ENCODE peak calls at places on chromosomes 16 and 17, in eight cellular contexts. One of them, this sample, is unnamed.
A peak's percentile ranks its signal among the peaks of the same experiment; 100 is the strongest.

GRCh38 chr16:2751577-2752034 is 832 bp upstream of the SRRM2 start:
- DNase-seq in CD4-positive, CD25-positive, alpha-beta regulatory T cell: no peak
- DNase-seq in Peyer's patch: peak; percentile 62
- DNase-seq in CD8-positive, alpha-beta memory T cell: no peak
- DNase-seq in thoracic aorta: no peak
- DNase-seq in heart left ventricle: peak; percentile 61
- DNase-seq in CD8-positive, alpha-beta T cell: no peak
- DNase-seq in adipocyte: no peak
- DNase-seq in this sample: no peak

GRCh38 chr17:35684046-35684802 is 47.2 kb upstream of the RASL10B start:
- DNase-seq in CD4-positive, CD25-positive, alpha-beta regulatory T cell: no peak
- DNase-seq in Peyer's patch: no peak
- DNase-seq in CD8-positive, alpha-beta memory T cell: no peak
- DNase-seq in thoracic aorta: no peak
- DNase-seq in heart left ventricle: no peak
- DNase-seq in CD8-positive, alpha-beta T cell: no peak
- DNase-seq in adipocyte: peak; percentile 59
- DNase-seq in this sample: peak; percentile 65

GRCh38 chr16:11407047-11407982 is 62.1 kb downstream of the RMI2 start:
- DNase-seq in CD4-positive, CD25-positive, alpha-beta regulatory T cell: peak; percentile 72
- DNase-seq in Peyer's patch: peak; percentile 83
- DNase-seq in CD8-positive, alpha-beta memory T cell: peak; percentile 61
- DNase-seq in thoracic aorta: peak; percentile 32
- DNase-seq in heart left ventricle: peak; percentile 20
- DNase-seq in CD8-positive, alpha-beta T cell: peak; percentile 37
- DNase-seq in adipocyte: peak; percentile 83
- DNase-seq in this sample: peak; percentile 77

GRCh38 chr17:16027708-16028584 is 28.3 kb downstream of the TTC19 start:
- DNase-seq in CD4-positive, CD25-positive, alpha-beta regulatory T cell: peak; percentile 41
- DNase-seq in Peyer's patch: no peak
- DNase-seq in CD8-positive, alpha-beta memory T cell: no peak
- DNase-seq in thoracic aorta: no peak
- DNase-seq in heart left ventricle: no peak
- DNase-seq in CD8-positive, alpha-beta T cell: no peak
- DNase-seq in adipocyte: peak; percentile 87
- DNase-seq in this sample: peak; percentile 97

GRCh38 chr17:15883617-15884111 is 61.3 kb upstream of the ADORA2B start:
- DNase-seq in CD4-positive, CD25-positive, alpha-beta regulatory T cell: no peak
- DNase-seq in Peyer's patch: no peak
- DNase-seq in CD8-positive, alpha-beta memory T cell: no peak
- DNase-seq in thoracic aorta: no peak
- DNase-seq in heart left ventricle: no peak
- DNase-seq in CD8-positive, alpha-beta T cell: no peak
- DNase-seq in adipocyte: peak; percentile 22
- DNase-seq in this sample: peak; percentile 93

GRCh38 chr17:46865100-46865499 is 13.7 kb downstream of the WNT9B start:
- DNase-seq in CD4-positive, CD25-positive, alpha-beta regulatory T cell: no peak
- DNase-seq in Peyer's patch: no peak
- DNase-seq in CD8-positive, alpha-beta memory T cell: no peak
- DNase-seq in thoracic aorta: no peak
- DNase-seq in heart left ventricle: no peak
- DNase-seq in CD8-positive, alpha-beta T cell: no peak
- DNase-seq in adipocyte: peak; percentile 59
- DNase-seq in this sample: peak; percentile 38

GRCh38 chr17:72691601-72692000 is 400.9 kb downstream of the SLC39A11 start:
- DNase-seq in CD4-positive, CD25-positive, alpha-beta regulatory T cell: no peak
- DNase-seq in Peyer's patch: no peak
- DNase-seq in CD8-positive, alpha-beta memory T cell: no peak
- DNase-seq in thoracic aorta: no peak
- DNase-seq in heart left ventricle: no peak
- DNase-seq in CD8-positive, alpha-beta T cell: no peak
- DNase-seq in adipocyte: peak; percentile 40
- DNase-seq in this sample: peak; percentile 98

GRCh38 chr16:11843206-11843605 is 8.1 kb downstream of the RSL1D1 start:
- DNase-seq in CD4-positive, CD25-positive, alpha-beta regulatory T cell: no peak
- DNase-seq in Peyer's patch: no peak
- DNase-seq in CD8-positive, alpha-beta memory T cell: no peak
- DNase-seq in thoracic aorta: no peak
- DNase-seq in heart left ventricle: no peak
- DNase-seq in CD8-positive, alpha-beta T cell: no peak
- DNase-seq in adipocyte: no peak
- DNase-seq in this sample: no peak

GRCh38 chr17:15262291-15263205 is 2.6 kb downstream of the PMP22 start:
- DNase-seq in CD4-positive, CD25-positive, alpha-beta regulatory T cell: no peak
- DNase-seq in Peyer's patch: peak; percentile 91
- DNase-seq in CD8-positive, alpha-beta memory T cell: no peak
- DNase-seq in thoracic aorta: peak; percentile 68
- DNase-seq in heart left ventricle: peak; percentile 93
- DNase-seq in CD8-positive, alpha-beta T cell: no peak
- DNase-seq in adipocyte: peak; percentile 95
- DNase-seq in this sample: peak; percentile 83

GRCh38 chr16:728890-729744 is 2.2 kb downstream of the HAGHL start:
- DNase-seq in CD4-positive, CD25-positive, alpha-beta regulatory T cell: no peak
- DNase-seq in Peyer's patch: no peak
- DNase-seq in CD8-positive, alpha-beta memory T cell: no peak
- DNase-seq in thoracic aorta: no peak
- DNase-seq in heart left ventricle: no peak
- DNase-seq in CD8-positive, alpha-beta T cell: no peak
- DNase-seq in adipocyte: no peak
- DNase-seq in this sample: no peak

GRCh38 chr16:730666-731509 is 4.0 kb downstream of the HAGHL start:
- DNase-seq in CD4-positive, CD25-positive, alpha-beta regulatory T cell: no peak
- DNase-seq in Peyer's patch: no peak
- DNase-seq in CD8-positive, alpha-beta memory T cell: no peak
- DNase-seq in thoracic aorta: no peak
- DNase-seq in heart left ventricle: no peak
- DNase-seq in CD8-positive, alpha-beta T cell: no peak
- DNase-seq in adipocyte: no peak
- DNase-seq in this sample: no peak

GRCh38 chr16:728131-728889 is 1.4 kb downstream of the HAGHL start:
- DNase-seq in CD4-positive, CD25-positive, alpha-beta regulatory T cell: peak; percentile 65
- DNase-seq in Peyer's patch: peak; percentile 91
- DNase-seq in CD8-positive, alpha-beta memory T cell: peak; percentile 81
- DNase-seq in thoracic aorta: no peak
- DNase-seq in heart left ventricle: peak; percentile 82
- DNase-seq in CD8-positive, alpha-beta T cell: no peak
- DNase-seq in adipocyte: peak; percentile 79
- DNase-seq in this sample: peak; percentile 78

GRCh38 chr16:732332-732731 is 5.4 kb downstream of the HAGHL start:
- DNase-seq in CD4-positive, CD25-positive, alpha-beta regulatory T cell: no peak
- DNase-seq in Peyer's patch: no peak
- DNase-seq in CD8-positive, alpha-beta memory T cell: no peak
- DNase-seq in thoracic aorta: no peak
- DNase-seq in heart left ventricle: no peak
- DNase-seq in CD8-positive, alpha-beta T cell: no peak
- DNase-seq in adipocyte: no peak
- DNase-seq in this sample: no peak

DNA sequence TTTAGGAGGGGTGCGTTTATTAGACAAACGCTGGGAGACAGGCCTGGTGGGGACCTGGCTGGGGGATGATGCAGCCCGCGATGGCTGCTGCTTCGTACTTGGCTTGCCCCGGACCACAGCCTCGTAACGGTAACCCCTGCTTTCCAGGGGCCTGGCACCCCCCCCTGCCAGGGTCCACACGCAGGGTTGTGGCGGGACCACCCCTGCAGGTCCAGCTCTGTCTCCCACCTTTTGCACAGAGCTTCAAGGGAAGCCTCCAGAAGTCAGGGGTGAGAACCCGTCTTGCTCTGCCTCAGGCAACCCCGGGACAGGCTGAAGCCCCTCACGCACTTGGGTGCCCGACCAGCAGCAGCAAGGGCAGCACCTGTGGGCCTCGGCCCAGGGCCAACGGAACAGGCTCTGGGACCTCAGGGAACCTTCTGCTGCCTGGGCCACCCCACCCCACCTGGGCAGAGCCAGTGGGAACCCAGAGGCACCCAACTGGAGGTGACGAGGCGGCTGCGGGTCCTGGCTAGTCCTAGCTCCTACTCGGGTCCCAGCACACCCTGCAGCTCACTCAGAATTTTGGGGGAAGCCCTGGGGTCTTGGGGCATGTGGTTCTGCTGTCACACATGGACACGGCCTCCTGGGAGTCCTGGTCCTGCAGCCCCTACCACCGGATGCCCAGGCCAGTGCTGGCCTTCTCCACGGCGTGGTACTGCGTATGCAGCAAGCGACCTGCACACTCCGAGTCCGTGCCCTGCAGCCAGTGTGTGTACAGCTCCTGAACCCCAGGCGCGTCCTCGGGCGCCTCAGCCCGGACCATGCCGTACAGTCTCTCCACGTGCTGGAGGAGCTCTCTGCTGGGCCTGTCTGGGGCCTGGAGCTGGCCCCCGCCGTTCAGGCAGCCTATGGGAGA is 3.1 kb downstream of the HAGHL start:
- DNase-seq in CD4-positive, CD25-positive, alpha-beta regulatory T cell: no peak
- DNase-seq in Peyer's patch: no peak
- DNase-seq in CD8-positive, alpha-beta memory T cell: no peak
- DNase-seq in thoracic aorta: no peak
- DNase-seq in heart left ventricle: no peak
- DNase-seq in CD8-positive, alpha-beta T cell: no peak
- DNase-seq in adipocyte: no peak
- DNase-seq in this sample: no peak
- H3K36me3 ChIP-seq in CD4-positive, CD25-positive, alpha-beta regulatory T cell: peaks cover 9% of the 10 kb centered on the region
- H3K36me3 ChIP-seq in Peyer's patch: no peaks in the 10 kb centered on the region
- H3K36me3 ChIP-seq in CD8-positive, alpha-beta memory T cell: peaks cover 10% of the 10 kb centered on the region
- H3K36me3 ChIP-seq in thoracic aorta: peaks cover 23% of the 10 kb centered on the region
- H3K36me3 ChIP-seq in heart left ventricle: peaks cover 39% of the 10 kb centered on the region
- H3K36me3 ChIP-seq in CD8-positive, alpha-beta T cell: peaks cover 9% of the 10 kb centered on the region
- H3K36me3 ChIP-seq in adipocyte: peaks cover 21% of the 10 kb centered on the region
- H3K36me3 ChIP-seq in this sample: peaks cover 27% of the 10 kb centered on the region

GRCh38 chr17:4533522-4534502 is 21.4 kb downstream of the MYBBP1A start:
- DNase-seq in CD4-positive, CD25-positive, alpha-beta regulatory T cell: no peak
- DNase-seq in Peyer's patch: peak; percentile 65
- DNase-seq in CD8-positive, alpha-beta memory T cell: no peak
- DNase-seq in thoracic aorta: no peak
- DNase-seq in heart left ventricle: no peak
- DNase-seq in CD8-positive, alpha-beta T cell: no peak
- DNase-seq in adipocyte: no peak
- DNase-seq in this sample: no peak

GRCh38 chr17:4534928-4535666 is 20.1 kb downstream of the MYBBP1A start:
- DNase-seq in CD4-positive, CD25-positive, alpha-beta regulatory T cell: no peak
- DNase-seq in Peyer's patch: no peak
- DNase-seq in CD8-positive, alpha-beta memory T cell: no peak
- DNase-seq in thoracic aorta: no peak
- DNase-seq in heart left ventricle: no peak
- DNase-seq in CD8-positive, alpha-beta T cell: no peak
- DNase-seq in adipocyte: no peak
- DNase-seq in this sample: no peak

GRCh38 chr17:4535667-4536258 is 19.4 kb downstream of the MYBBP1A start:
- DNase-seq in CD4-positive, CD25-positive, alpha-beta regulatory T cell: no peak
- DNase-seq in Peyer's patch: no peak
- DNase-seq in CD8-positive, alpha-beta memory T cell: no peak
- DNase-seq in thoracic aorta: no peak
- DNase-seq in heart left ventricle: no peak
- DNase-seq in CD8-positive, alpha-beta T cell: no peak
- DNase-seq in adipocyte: no peak
- DNase-seq in this sample: no peak

GRCh38 chr17:4532860-4533521 is 22.2 kb downstream of the MYBBP1A start:
- DNase-seq in CD4-positive, CD25-positive, alpha-beta regulatory T cell: no peak
- DNase-seq in Peyer's patch: no peak
- DNase-seq in CD8-positive, alpha-beta memory T cell: no peak
- DNase-seq in thoracic aorta: no peak
- DNase-seq in heart left ventricle: no peak
- DNase-seq in CD8-positive, alpha-beta T cell: no peak
- DNase-seq in adipocyte: no peak
- DNase-seq in this sample: no peak

DNA sequence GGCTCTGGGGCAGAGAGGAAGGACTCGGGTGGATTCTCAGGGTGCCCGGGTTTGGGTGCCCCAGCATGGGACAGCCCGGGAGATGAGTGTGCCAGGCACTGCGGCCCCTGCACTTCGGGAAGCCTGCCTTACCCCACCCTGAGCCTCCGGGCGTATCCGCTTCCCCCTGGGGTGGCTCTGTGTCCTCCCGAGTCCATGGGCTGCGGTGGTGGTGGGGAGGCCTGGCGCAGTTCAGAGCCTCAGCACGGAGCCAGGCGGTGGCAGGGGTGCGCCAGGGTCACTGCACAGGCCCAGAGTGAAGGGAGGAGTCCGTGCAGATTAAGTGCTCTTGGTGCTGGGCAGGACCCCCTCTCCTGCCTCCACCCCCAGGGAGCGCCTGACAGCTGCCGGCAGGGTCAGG is 20.7 kb downstream of the MYBBP1A start:
- DNase-seq in CD4-positive, CD25-positive, alpha-beta regulatory T cell: no peak
- DNase-seq in Peyer's patch: no peak
- DNase-seq in CD8-positive, alpha-beta memory T cell: no peak
- DNase-seq in thoracic aorta: no peak
- DNase-seq in heart left ventricle: no peak
- DNase-seq in CD8-positive, alpha-beta T cell: no peak
- DNase-seq in adipocyte: no peak
- DNase-seq in this sample: no peak
- H3K4me1 ChIP-seq in CD4-positive, CD25-positive, alpha-beta regulatory T cell: no peaks in the 10 kb centered on the region
- H3K4me1 ChIP-seq in Peyer's patch: peaks cover 7% of the 10 kb centered on the region
- H3K4me1 ChIP-seq in CD8-positive, alpha-beta memory T cell: no peaks in the 10 kb centered on the region
- H3K4me1 ChIP-seq in thoracic aorta: peaks cover 10% of the 10 kb centered on the region
- H3K4me1 ChIP-seq in heart left ventricle: peaks cover 59% of the 10 kb centered on the region
- H3K4me1 ChIP-seq in CD8-positive, alpha-beta T cell: peaks cover 3% of the 10 kb centered on the region
- H3K4me1 ChIP-seq in adipocyte: peaks cover 20% of the 10 kb centered on the region
- H3K4me1 ChIP-seq in this sample: peaks cover 3% of the 10 kb centered on the region

GRCh38 chr17:21742326-21742725 is 50.0 kb downstream of the KCNJ18 start:
- DNase-seq in CD4-positive, CD25-positive, alpha-beta regulatory T cell: no peak
- DNase-seq in Peyer's patch: no peak
- DNase-seq in CD8-positive, alpha-beta memory T cell: no peak
- DNase-seq in thoracic aorta: no peak
- DNase-seq in heart left ventricle: no peak
- DNase-seq in CD8-positive, alpha-beta T cell: no peak
- DNase-seq in adipocyte: no peak
- DNase-seq in this sample: no peak
- H3K36me3 ChIP-seq in CD4-positive, CD25-positive, alpha-beta regulatory T cell: no peaks in the 10 kb centered on the region
- H3K36me3 ChIP-seq in Peyer's patch: no peaks in the 10 kb centered on the region
- H3K36me3 ChIP-seq in CD8-positive, alpha-beta memory T cell: no peaks in the 10 kb centered on the region
- H3K36me3 ChIP-seq in thoracic aorta: no peaks in the 10 kb centered on the region
- H3K36me3 ChIP-seq in heart left ventricle: no peaks in the 10 kb centered on the region
- H3K36me3 ChIP-seq in CD8-positive, alpha-beta T cell: no peaks in the 10 kb centered on the region
- H3K36me3 ChIP-seq in adipocyte: no peaks in the 10 kb centered on the region
- H3K36me3 ChIP-seq in this sample: no peaks in the 10 kb centered on the region

GRCh38 chr16:56912746-56913703 is 18.9 kb upstream of the HERPUD1 start:
- DNase-seq in CD4-positive, CD25-positive, alpha-beta regulatory T cell: no peak
- DNase-seq in Peyer's patch: peak; percentile 66
- DNase-seq in CD8-positive, alpha-beta memory T cell: no peak
- DNase-seq in thoracic aorta: no peak
- DNase-seq in heart left ventricle: no peak
- DNase-seq in CD8-positive, alpha-beta T cell: no peak
- DNase-seq in adipocyte: peak; percentile 63
- DNase-seq in this sample: peak; percentile 83
- H3K4me1 ChIP-seq in CD4-positive, CD25-positive, alpha-beta regulatory T cell: peaks cover 14% of the 10 kb centered on the region
- H3K4me1 ChIP-seq in Peyer's patch: peaks cover 43% of the 10 kb centered on the region
- H3K4me1 ChIP-seq in CD8-positive, alpha-beta memory T cell: peaks cover 25% of the 10 kb centered on the region
- H3K4me1 ChIP-seq in thoracic aorta: peaks cover 10% of the 10 kb centered on the region
- H3K4me1 ChIP-seq in heart left ventricle: peaks cover 30% of the 10 kb centered on the region
- H3K4me1 ChIP-seq in CD8-positive, alpha-beta T cell: peaks cover 31% of the 10 kb centered on the region
- H3K4me1 ChIP-seq in adipocyte: peaks cover 36% of the 10 kb centered on the region
- H3K4me1 ChIP-seq in this sample: peaks cover 25% of the 10 kb centered on the region